ENCODE peak calls at places on chromosomes 5 and 9, in four cellular contexts. One of them, this sample, is unnamed.

GRCh38 chr9:38144421-38144820 is 75.4 kb upstream of the SHB start:
- DNase-seq in GM12892: no peak
- DNase-seq in prostate gland: no peak
- DNase-seq in upper lobe of left lung: no peak
- DNase-seq in this sample: no peak

GRCh38 chr5:152329896-152330295 is 75.2 kb downstream of the NMUR2 start:
- DNase-seq in upper lobe of left lung: no peak
- DNase-seq in GM12892: no peak
- DNase-seq in prostate gland: no peak
- DNase-seq in this sample: peak; percentile 26

GRCh38 chr9:88218721-88219120 is 80.4 kb upstream of the SPATA31C2 start:
- DNase-seq in upper lobe of left lung: no peak
- DNase-seq in prostate gland: no peak
- DNase-seq in GM12892: no peak
- DNase-seq in this sample: no peak

GRCh38 chr5:169433221-169433651 is 132.3 kb upstream of the SLIT3 start:
- DNase-seq in upper lobe of left lung: no peak
- DNase-seq in GM12892: no peak
- DNase-seq in prostate gland: no peak
- DNase-seq in this sample: no peak

GRCh38 chr9:127867356-127868277 is 9.9 kb downstream of the AK1 start:
- DNase-seq in prostate gland: no peak
- DNase-seq in upper lobe of left lung: no peak
- DNase-seq in GM12892: no peak
- DNase-seq in this sample: no peak

GRCh38 chr5:88269222-88269771 is 652 bp upstream of the TMEM161B start:
- DNase-seq in upper lobe of left lung: no peak
- DNase-seq in GM12892: no peak
- DNase-seq in prostate gland: peak; percentile 8
- DNase-seq in this sample: no peak

GRCh38 chr9:79542735-79543504 is 28.8 kb upstream of the TLE4 start:
- DNase-seq in prostate gland: no peak
- DNase-seq in upper lobe of left lung: no peak
- DNase-seq in GM12892: no peak
- DNase-seq in this sample: peak; percentile 45

GRCh38 chr5:58972301-58972700 is 389.4 kb downstream of the RAB3C start:
- DNase-seq in prostate gland: no peak
- DNase-seq in upper lobe of left lung: no peak
- DNase-seq in GM12892: no peak
- DNase-seq in this sample: no peak

GRCh38 chr5:122704247-122705036 is 70.4 kb upstream of the SNX2 start:
- DNase-seq in prostate gland: peak; percentile 10
- DNase-seq in GM12892: no peak
- DNase-seq in upper lobe of left lung: no peak
- DNase-seq in this sample: no peak

GRCh38 chr5:95533761-95534160 is 21.0 kb downstream of the SKIC3 start:
- DNase-seq in GM12892: no peak
- DNase-seq in prostate gland: no peak
- DNase-seq in upper lobe of left lung: no peak
- DNase-seq in this sample: no peak

GRCh38 chr9:89489548-89490527 is 8.1 kb downstream of the SEMA4D start:
- DNase-seq in upper lobe of left lung: no peak
- DNase-seq in prostate gland: no peak
- DNase-seq in GM12892: no peak
- DNase-seq in this sample: no peak

GRCh38 chr5:81402180-81402930 is 8.4 kb upstream of the ACOT12 start:
- DNase-seq in GM12892: no peak
- DNase-seq in upper lobe of left lung: no peak
- DNase-seq in prostate gland: no peak
- DNase-seq in this sample: no peak

GRCh38 chr5:100505984-100506670 is 29.0 kb upstream of the FAM174A start:
- DNase-seq in upper lobe of left lung: no peak
- DNase-seq in GM12892: no peak
- DNase-seq in prostate gland: no peak
- DNase-seq in this sample: no peak

GRCh38 chr9:99966720-99967119 is 60.3 kb downstream of the STX17 start:
- DNase-seq in GM12892: no peak
- DNase-seq in upper lobe of left lung: no peak
- DNase-seq in prostate gland: no peak
- DNase-seq in this sample: no peak

GRCh38 chr9:354453-354852 is 139.8 kb downstream of the DOCK8 start:
- DNase-seq in GM12892: no peak
- DNase-seq in prostate gland: no peak
- DNase-seq in upper lobe of left lung: no peak
- DNase-seq in this sample: no peak

GRCh38 chr5:96778409-96778808 is 29.3 kb downstream of the ERAP1 start:
- DNase-seq in GM12892: no peak
- DNase-seq in prostate gland: no peak
- DNase-seq in upper lobe of left lung: no peak
- DNase-seq in this sample: no peak

GRCh38 chr9:128632486-128632885 is 24.2 kb downstream of the DYNC2I2 start:
- DNase-seq in prostate gland: no peak
- DNase-seq in upper lobe of left lung: no peak
- DNase-seq in GM12892: no peak
- DNase-seq in this sample: no peak

GRCh38 chr5:142405814-142406395 is 81.1 kb upstream of the SPRY4 start:
- DNase-seq in prostate gland: no peak
- DNase-seq in upper lobe of left lung: no peak
- DNase-seq in GM12892: no peak
- DNase-seq in this sample: no peak

GRCh38 chr9:13278023-13278367 is 1.5 kb downstream of the MPDZ start:
- DNase-seq in upper lobe of left lung: no peak
- DNase-seq in prostate gland: no peak
- DNase-seq in GM12892: no peak
- DNase-seq in this sample: no peak

GRCh38 chr9:13278368-13279246 is 885 bp downstream of the MPDZ start:
- DNase-seq in upper lobe of left lung: peak; percentile 83
- DNase-seq in GM12892: no peak
- DNase-seq in prostate gland: peak; percentile 76
- DNase-seq in this sample: no peak

GRCh38 chr9:13281356-13282016 is 2.0 kb upstream of the MPDZ start:
- DNase-seq in upper lobe of left lung: no peak
- DNase-seq in GM12892: no peak
- DNase-seq in prostate gland: no peak
- DNase-seq in this sample: no peak

GRCh38 chr9:13282998-13283397 is 3.5 kb upstream of the MPDZ start:
- DNase-seq in prostate gland: no peak
- DNase-seq in upper lobe of left lung: no peak
- DNase-seq in GM12892: no peak
- DNase-seq in this sample: no peak

GRCh38 chr9:13279284-13280162 is at the start of gene MPDZ:
- DNase-seq in upper lobe of left lung: peak; percentile 94
- DNase-seq in GM12892: no peak
- DNase-seq in prostate gland: peak; percentile 47
- DNase-seq in this sample: no peak
- TF ChIP-seq POLR2AphosphoS5 in upper lobe of left lung: peak; percentile 35
- TF ChIP-seq POLR2AphosphoS5 in GM12892: no peak
- TF ChIP-seq POLR2AphosphoS5 in prostate gland: no peak
- TF ChIP-seq POLR2AphosphoS5 in this sample: peak; percentile 68

DNA sequence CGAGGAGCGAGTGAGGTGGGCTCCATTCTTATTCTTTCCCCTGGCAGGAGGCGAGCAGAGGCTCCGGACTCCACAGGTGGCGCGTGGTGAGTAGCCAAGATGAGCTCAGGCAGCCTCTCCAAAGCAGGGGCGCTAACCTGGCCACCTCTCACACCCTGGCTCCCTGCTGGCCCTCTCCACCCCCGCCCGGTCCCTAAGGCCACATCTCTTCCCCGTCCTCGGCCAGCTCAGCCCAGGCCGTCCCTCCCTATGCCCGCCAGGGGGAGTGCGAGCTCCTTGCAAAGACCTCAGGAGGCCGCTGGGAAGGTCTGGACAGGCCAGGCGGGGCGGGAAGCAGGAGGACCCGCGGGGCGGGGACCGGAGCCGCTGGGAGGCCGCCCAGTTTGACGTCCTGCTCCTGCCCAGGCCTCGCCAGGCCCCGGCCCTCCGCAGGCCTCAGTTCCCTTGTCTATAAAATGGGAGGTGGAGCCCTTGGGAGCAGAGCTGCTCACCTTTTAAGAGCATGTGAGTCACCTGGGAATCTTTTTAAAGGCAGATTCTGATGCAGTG is 46.3 kb upstream of the GGTA1 start:
- DNase-seq in upper lobe of left lung: peak; percentile 96
- DNase-seq in GM12892: peak; percentile 92
- DNase-seq in prostate gland: peak; percentile 95
- DNase-seq in this sample: peak; percentile 97
- TF ChIP-seq POLR2AphosphoS5 in upper lobe of left lung: no peak
- TF ChIP-seq POLR2AphosphoS5 in GM12892: no peak
- TF ChIP-seq POLR2AphosphoS5 in prostate gland: peak; percentile 80
- TF ChIP-seq POLR2AphosphoS5 in this sample: peak; percentile 15

DNA sequence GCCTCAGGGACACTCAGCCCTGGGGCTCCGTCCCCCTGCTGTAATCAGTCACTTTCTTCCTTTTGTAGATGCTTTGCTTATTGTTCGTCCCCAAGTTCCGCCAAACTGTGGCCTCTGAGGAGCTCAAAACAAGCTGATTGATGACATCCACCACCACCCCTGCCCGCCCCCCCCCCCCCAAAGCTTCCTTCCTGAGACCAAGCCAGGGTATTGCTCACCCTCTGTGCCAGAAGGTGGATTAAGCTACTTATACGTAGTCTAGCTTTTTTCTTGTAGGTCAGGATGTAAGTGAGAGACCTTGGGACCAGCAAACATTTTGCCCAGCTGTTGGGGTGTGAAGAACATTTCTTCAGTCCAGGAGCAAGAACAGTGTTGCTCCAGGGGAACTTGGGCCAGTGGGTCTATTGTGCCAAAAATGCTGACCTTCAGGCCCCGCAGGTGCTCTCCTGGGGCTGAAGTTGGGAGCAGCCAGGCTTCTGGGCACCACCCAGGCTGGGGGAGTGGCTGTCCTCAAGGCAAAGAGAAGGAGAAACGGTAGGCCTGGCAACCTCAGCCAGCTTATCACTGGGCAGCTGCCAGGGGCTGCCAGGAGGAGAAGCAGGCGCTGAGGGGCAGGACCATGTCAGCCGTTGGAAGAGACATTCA is 17.9 kb downstream of the NEURL1B start:
- DNase-seq in prostate gland: peak; percentile 64
- DNase-seq in GM12892: no peak
- DNase-seq in upper lobe of left lung: no peak
- DNase-seq in this sample: no peak
- TF ChIP-seq POLR2AphosphoS5 in prostate gland: peak; percentile 21
- TF ChIP-seq POLR2AphosphoS5 in GM12892: no peak
- TF ChIP-seq POLR2AphosphoS5 in upper lobe of left lung: no peak
- TF ChIP-seq POLR2AphosphoS5 in this sample: no peak

GRCh38 chr9:33677506-33677809 is 117.9 kb upstream of the PRSS3 start:
- DNase-seq in upper lobe of left lung: no peak
- DNase-seq in prostate gland: no peak
- DNase-seq in GM12892: no peak
- DNase-seq in this sample: no peak
- TF ChIP-seq POLR2AphosphoS5 in upper lobe of left lung: no peak
- TF ChIP-seq POLR2AphosphoS5 in prostate gland: no peak
- TF ChIP-seq POLR2AphosphoS5 in GM12892: no peak
- TF ChIP-seq POLR2AphosphoS5 in this sample: no peak

GRCh38 chr5:140181002-140181483 is 6.1 kb downstream of the CYSTM1 start:
- DNase-seq in GM12892: no peak
- DNase-seq in upper lobe of left lung: no peak
- DNase-seq in prostate gland: no peak
- DNase-seq in this sample: no peak
- TF ChIP-seq POLR2AphosphoS5 in GM12892: no peak
- TF ChIP-seq POLR2AphosphoS5 in upper lobe of left lung: no peak
- TF ChIP-seq POLR2AphosphoS5 in prostate gland: no peak
- TF ChIP-seq POLR2AphosphoS5 in this sample: no peak

DNA sequence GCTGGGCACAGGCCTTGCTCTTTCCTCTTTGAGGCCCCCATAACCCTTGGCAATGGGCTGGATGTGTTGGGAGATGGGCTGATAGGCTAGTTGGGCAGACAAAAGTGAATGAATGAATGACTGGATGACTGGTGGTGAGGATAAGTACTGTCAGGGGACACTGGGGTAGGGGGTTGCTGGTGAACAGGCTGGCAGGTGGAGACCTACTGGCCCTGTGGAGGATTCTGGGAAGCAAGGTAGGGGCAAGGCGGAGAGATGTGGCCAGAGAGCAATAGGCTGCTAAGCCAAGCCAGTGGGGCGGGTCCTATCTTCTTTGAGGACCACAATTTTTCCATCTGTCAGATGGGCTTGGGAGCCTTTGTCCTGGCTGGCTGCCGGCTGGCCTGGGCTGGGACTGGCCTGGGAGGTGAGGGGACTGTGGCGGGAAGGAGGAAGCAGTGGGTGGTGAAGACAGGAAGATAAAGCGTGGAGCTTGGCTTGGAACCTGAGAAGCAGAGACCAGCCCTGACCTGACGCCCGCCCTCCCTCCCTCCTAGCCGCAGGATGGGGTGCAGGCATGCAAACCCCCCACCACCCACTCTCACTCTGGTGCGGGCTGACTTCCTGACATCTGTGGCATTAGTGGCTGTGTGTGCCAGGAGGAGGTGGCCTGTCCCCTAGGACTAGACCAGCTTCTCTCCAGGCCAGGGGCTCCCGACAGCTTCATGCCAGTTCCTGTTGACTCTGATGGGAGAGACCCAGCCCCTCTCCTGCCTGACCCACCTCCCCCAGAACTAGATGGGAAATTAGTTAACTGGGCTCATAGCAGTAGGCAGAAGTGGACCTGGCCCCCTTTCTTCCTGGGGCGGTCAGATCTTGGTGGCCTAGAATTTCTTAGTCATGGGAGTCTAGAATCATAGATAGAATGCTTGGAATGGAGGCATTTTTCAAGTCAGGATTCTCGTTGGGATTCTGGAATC is 9.5 kb downstream of the CXXC5 start:
- DNase-seq in prostate gland: no peak
- DNase-seq in GM12892: no peak
- DNase-seq in upper lobe of left lung: peak; percentile 72
- DNase-seq in this sample: no peak
- TF ChIP-seq POLR2AphosphoS5 in prostate gland: no peak
- TF ChIP-seq POLR2AphosphoS5 in GM12892: no peak
- TF ChIP-seq POLR2AphosphoS5 in upper lobe of left lung: no peak
- TF ChIP-seq POLR2AphosphoS5 in this sample: no peak

DNA sequence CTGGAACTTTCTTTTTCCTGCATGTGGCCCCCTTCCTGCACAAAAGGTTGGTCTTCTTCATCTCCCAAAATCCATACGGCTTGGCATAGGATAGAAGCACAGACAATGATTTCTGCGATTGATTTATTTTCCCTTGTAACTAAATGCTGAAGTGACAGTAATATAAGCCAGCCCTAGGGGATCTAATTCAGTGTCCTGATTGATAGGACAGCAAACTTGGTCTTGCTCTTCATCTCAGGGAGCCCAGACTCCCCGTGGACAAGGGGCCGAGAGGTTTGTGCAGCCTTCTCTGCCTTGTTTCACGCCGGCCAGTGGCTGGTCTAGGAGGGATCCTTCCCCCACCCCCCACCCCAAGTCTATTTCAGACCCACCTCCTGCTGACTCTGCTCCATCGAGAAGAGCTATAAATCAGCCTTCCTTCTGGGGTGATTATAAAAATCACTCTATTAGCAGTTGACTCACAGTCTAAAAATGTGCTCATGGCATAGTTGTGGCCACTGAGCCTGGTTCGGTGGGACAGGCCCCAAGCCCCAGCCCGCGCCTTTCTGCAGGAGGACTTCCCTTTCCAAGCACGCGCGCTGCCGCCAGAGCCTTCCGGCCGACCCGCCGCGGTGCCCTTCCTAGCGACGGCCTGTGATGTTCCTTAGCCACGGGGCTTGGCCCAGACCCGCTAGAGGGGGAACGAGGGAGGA is 89.8 kb upstream of the COL5A1 start:
- DNase-seq in prostate gland: no peak
- DNase-seq in GM12892: no peak
- DNase-seq in upper lobe of left lung: peak; percentile 86
- DNase-seq in this sample: no peak
- TF ChIP-seq POLR2AphosphoS5 in prostate gland: no peak
- TF ChIP-seq POLR2AphosphoS5 in GM12892: no peak
- TF ChIP-seq POLR2AphosphoS5 in upper lobe of left lung: no peak
- TF ChIP-seq POLR2AphosphoS5 in this sample: no peak

GRCh38 chr9:113577525-113578261 is 114.2 kb downstream of the RGS3 start:
- DNase-seq in upper lobe of left lung: no peak
- DNase-seq in GM12892: no peak
- DNase-seq in prostate gland: no peak
- DNase-seq in this sample: no peak
- TF ChIP-seq POLR2AphosphoS5 in upper lobe of left lung: no peak
- TF ChIP-seq POLR2AphosphoS5 in GM12892: no peak
- TF ChIP-seq POLR2AphosphoS5 in prostate gland: no peak
- TF ChIP-seq POLR2AphosphoS5 in this sample: no peak

This sample was measured in esophagus muscularis mucosa.